ENCODE peak calls at places on chromosome 5, in four cellular contexts. One of them, this sample, is unnamed.

GRCh38 chr5:136679233-136679632 is 313.9 kb upstream of the TRPC7 start:
- DNase-seq in endodermal cell: no peak
- DNase-seq in fibroblast of mammary gland: no peak
- DNase-seq in CD4-positive, alpha-beta T cell: no peak
- DNase-seq in this sample: no peak

GRCh38 chr5:81019748-81020147 is 59.6 kb downstream of the RASGRF2 start:
- DNase-seq in fibroblast of mammary gland: no peak
- DNase-seq in endodermal cell: no peak
- DNase-seq in CD4-positive, alpha-beta T cell: no peak
- DNase-seq in this sample: no peak

GRCh38 chr5:5235685-5236084 is 95.6 kb downstream of the ADAMTS16 start:
- DNase-seq in endodermal cell: no peak
- DNase-seq in fibroblast of mammary gland: no peak
- DNase-seq in CD4-positive, alpha-beta T cell: no peak
- DNase-seq in this sample: no peak

GRCh38 chr5:95900383-95900958 is 61.2 kb downstream of the ELL2 start:
- DNase-seq in CD4-positive, alpha-beta T cell: no peak
- DNase-seq in fibroblast of mammary gland: peak
- DNase-seq in endodermal cell: no peak
- DNase-seq in this sample: peak

GRCh38 chr5:31623249-31623648 is 15.7 kb upstream of the PDZD2 start:
- DNase-seq in CD4-positive, alpha-beta T cell: no peak
- DNase-seq in endodermal cell: no peak
- DNase-seq in fibroblast of mammary gland: no peak
- DNase-seq in this sample: no peak

GRCh38 chr5:24905123-24905522 is 260.3 kb upstream of the CDH10 start:
- DNase-seq in endodermal cell: no peak
- DNase-seq in fibroblast of mammary gland: no peak
- DNase-seq in CD4-positive, alpha-beta T cell: no peak
- DNase-seq in this sample: peak

GRCh38 chr5:174355208-174355612 is 309.7 kb downstream of the NSG2 start:
- DNase-seq in fibroblast of mammary gland: peak
- DNase-seq in endodermal cell: no peak
- DNase-seq in CD4-positive, alpha-beta T cell: no peak
- DNase-seq in this sample: peak

GRCh38 chr5:38601843-38602424 is 45.5 kb upstream of the LIFR start:
- DNase-seq in fibroblast of mammary gland: peak
- DNase-seq in CD4-positive, alpha-beta T cell: no peak
- DNase-seq in endodermal cell: no peak
- DNase-seq in this sample: peak

GRCh38 chr5:160460377-160461049 is 38.9 kb downstream of the PTTG1 start:
- DNase-seq in fibroblast of mammary gland: no peak
- DNase-seq in CD4-positive, alpha-beta T cell: no peak
- DNase-seq in endodermal cell: no peak
- DNase-seq in this sample: no peak

GRCh38 chr5:96537386-96537785 is 104.3 kb upstream of the PCSK1 start:
- DNase-seq in endodermal cell: no peak
- DNase-seq in CD4-positive, alpha-beta T cell: no peak
- DNase-seq in fibroblast of mammary gland: peak
- DNase-seq in this sample: peak

GRCh38 chr5:160960592-160960991 is 108.6 kb upstream of the ATP10B start:
- DNase-seq in CD4-positive, alpha-beta T cell: no peak
- DNase-seq in endodermal cell: no peak
- DNase-seq in fibroblast of mammary gland: no peak
- DNase-seq in this sample: no peak

GRCh38 chr5:180090769-180091546 is 19.4 kb upstream of the RNF130 start:
- DNase-seq in CD4-positive, alpha-beta T cell: no peak
- DNase-seq in endodermal cell: peak
- DNase-seq in fibroblast of mammary gland: peak
- DNase-seq in this sample: peak

GRCh38 chr5:150106669-150107068 is 20.3 kb upstream of the CSF1R start:
- DNase-seq in CD4-positive, alpha-beta T cell: no peak
- DNase-seq in fibroblast of mammary gland: peak
- DNase-seq in endodermal cell: peak
- DNase-seq in this sample: no peak

GRCh38 chr5:78003914-78004313 is 227.8 kb upstream of the TBCA start:
- DNase-seq in fibroblast of mammary gland: peak
- DNase-seq in CD4-positive, alpha-beta T cell: no peak
- DNase-seq in endodermal cell: no peak
- DNase-seq in this sample: no peak

GRCh38 chr5:173240091-173241050 is 5.4 kb upstream of the NKX2-5 start:
- DNase-seq in endodermal cell: peak
- DNase-seq in fibroblast of mammary gland: no peak
- DNase-seq in CD4-positive, alpha-beta T cell: no peak
- DNase-seq in this sample: no peak

GRCh38 chr5:172749076-172749475 is 21.9 kb downstream of the DUSP1 start:
- DNase-seq in endodermal cell: no peak
- DNase-seq in fibroblast of mammary gland: no peak
- DNase-seq in CD4-positive, alpha-beta T cell: no peak
- DNase-seq in this sample: no peak

GRCh38 chr5:10479226-10479721 is 37.6 kb downstream of the ROPN1L start:
- DNase-seq in fibroblast of mammary gland: peak
- DNase-seq in CD4-positive, alpha-beta T cell: no peak
- DNase-seq in endodermal cell: peak
- DNase-seq in this sample: peak

GRCh38 chr5:11596185-11596584 is 308.1 kb downstream of the CTNND2 start:
- DNase-seq in CD4-positive, alpha-beta T cell: no peak
- DNase-seq in endodermal cell: no peak
- DNase-seq in fibroblast of mammary gland: peak
- DNase-seq in this sample: peak

GRCh38 chr5:15787676-15788075 is 287.7 kb downstream of the FBXL7 start:
- DNase-seq in endodermal cell: no peak
- DNase-seq in fibroblast of mammary gland: no peak
- DNase-seq in CD4-positive, alpha-beta T cell: no peak
- DNase-seq in this sample: no peak

GRCh38 chr5:83097582-83098265 is 20.4 kb downstream of the XRCC4 start:
- DNase-seq in endodermal cell: no peak
- DNase-seq in fibroblast of mammary gland: peak
- DNase-seq in CD4-positive, alpha-beta T cell: no peak
- DNase-seq in this sample: peak

GRCh38 chr5:21398511-21398910 is 1410.5 kb upstream of the CDH18 start:
- DNase-seq in CD4-positive, alpha-beta T cell: no peak
- DNase-seq in endodermal cell: no peak
- DNase-seq in fibroblast of mammary gland: no peak
- DNase-seq in this sample: no peak

GRCh38 chr5:179314606-179315355 is 30.5 kb downstream of the ADAMTS2 start:
- DNase-seq in CD4-positive, alpha-beta T cell: no peak
- DNase-seq in fibroblast of mammary gland: peak
- DNase-seq in endodermal cell: no peak
- DNase-seq in this sample: no peak

GRCh38 chr5:74316064-74316586 is 324.4 kb downstream of the ENC1 start:
- DNase-seq in endodermal cell: peak
- DNase-seq in CD4-positive, alpha-beta T cell: no peak
- DNase-seq in fibroblast of mammary gland: peak
- DNase-seq in this sample: peak

GRCh38 chr5:31908396-31908795 is 265.7 kb downstream of the GOLPH3 start:
- DNase-seq in CD4-positive, alpha-beta T cell: no peak
- DNase-seq in fibroblast of mammary gland: no peak
- DNase-seq in endodermal cell: no peak
- DNase-seq in this sample: no peak

GRCh38 chr5:100043475-100043874 is 491.7 kb upstream of the FAM174A start:
- DNase-seq in CD4-positive, alpha-beta T cell: no peak
- DNase-seq in endodermal cell: no peak
- DNase-seq in fibroblast of mammary gland: no peak
- DNase-seq in this sample: no peak

GRCh38 chr5:7745882-7746735 is 104.8 kb downstream of the CFAP90 start:
- DNase-seq in endodermal cell: peak
- DNase-seq in fibroblast of mammary gland: peak
- DNase-seq in CD4-positive, alpha-beta T cell: peak
- DNase-seq in this sample: peak

GRCh38 chr5:161696992-161697391 is 11.5 kb downstream of the GABRA6 start:
- DNase-seq in CD4-positive, alpha-beta T cell: no peak
- DNase-seq in endodermal cell: no peak
- DNase-seq in fibroblast of mammary gland: no peak
- DNase-seq in this sample: no peak

GRCh38 chr5:82100303-82101077 is 128.7 kb downstream of the ATG10 start:
- DNase-seq in endodermal cell: peak
- DNase-seq in CD4-positive, alpha-beta T cell: no peak
- DNase-seq in fibroblast of mammary gland: peak
- DNase-seq in this sample: peak

GRCh38 chr5:135178476-135179155 is 144.6 kb upstream of the PITX1 start:
- DNase-seq in fibroblast of mammary gland: no peak
- DNase-seq in CD4-positive, alpha-beta T cell: no peak
- DNase-seq in endodermal cell: no peak
- DNase-seq in this sample: no peak

GRCh38 chr5:179435181-179435580 is 89.9 kb upstream of the ADAMTS2 start:
- DNase-seq in fibroblast of mammary gland: no peak
- DNase-seq in CD4-positive, alpha-beta T cell: no peak
- DNase-seq in endodermal cell: no peak
- DNase-seq in this sample: no peak

GRCh38 chr5:139468421-139468931 is 2.3 kb upstream of the SMIM33 start:
- DNase-seq in endodermal cell: peak
- DNase-seq in fibroblast of mammary gland: peak
- DNase-seq in CD4-positive, alpha-beta T cell: no peak
- DNase-seq in this sample: no peak

GRCh38 chr5:98767563-98767962 is 5.9 kb upstream of the RGMB start:
- DNase-seq in fibroblast of mammary gland: no peak
- DNase-seq in CD4-positive, alpha-beta T cell: no peak
- DNase-seq in endodermal cell: no peak
- DNase-seq in this sample: peak

GRCh38 chr5:172097356-172097755 is 90.7 kb downstream of the STK10 start:
- DNase-seq in CD4-positive, alpha-beta T cell: no peak
- DNase-seq in fibroblast of mammary gland: no peak
- DNase-seq in endodermal cell: no peak
- DNase-seq in this sample: no peak

GRCh38 chr5:96624631-96625030 is 37.5 kb upstream of the CAST start:
- DNase-seq in fibroblast of mammary gland: no peak
- DNase-seq in CD4-positive, alpha-beta T cell: no peak
- DNase-seq in endodermal cell: no peak
- DNase-seq in this sample: no peak

GRCh38 chr5:170121321-170121720 is 15.6 kb downstream of the FOXI1 start:
- DNase-seq in CD4-positive, alpha-beta T cell: no peak
- DNase-seq in endodermal cell: peak
- DNase-seq in fibroblast of mammary gland: peak
- DNase-seq in this sample: no peak

GRCh38 chr5:178460174-178460573 is 130.0 kb downstream of the COL23A1 start:
- DNase-seq in fibroblast of mammary gland: no peak
- DNase-seq in endodermal cell: peak
- DNase-seq in CD4-positive, alpha-beta T cell: peak
- DNase-seq in this sample: no peak

GRCh38 chr5:172113036-172113435 is 75.0 kb downstream of the STK10 start:
- DNase-seq in CD4-positive, alpha-beta T cell: peak
- DNase-seq in fibroblast of mammary gland: no peak
- DNase-seq in endodermal cell: no peak
- DNase-seq in this sample: peak

GRCh38 chr5:5192681-5193080 is 52.6 kb downstream of the ADAMTS16 start:
- DNase-seq in CD4-positive, alpha-beta T cell: no peak
- DNase-seq in endodermal cell: no peak
- DNase-seq in fibroblast of mammary gland: no peak
- DNase-seq in this sample: no peak

DNA sequence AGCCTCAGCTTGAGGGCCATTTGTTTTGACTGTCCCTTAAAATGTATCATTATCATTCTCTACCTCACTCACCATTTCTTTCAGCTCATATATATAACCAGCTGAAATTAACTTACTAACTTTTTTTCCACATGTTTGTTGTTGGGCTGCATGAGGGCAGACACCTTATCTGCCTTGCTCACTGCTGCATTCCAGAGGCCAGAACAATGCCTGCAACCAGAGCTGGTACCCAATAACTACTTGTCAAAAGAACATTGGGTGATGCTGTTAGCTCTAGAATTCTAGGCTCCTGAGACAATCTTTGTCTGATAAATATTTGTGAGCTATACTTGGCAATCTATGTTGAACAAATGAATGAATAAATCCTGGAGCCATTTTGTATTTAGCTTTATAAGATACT is 68.3 kb downstream of the HTR4 start:
- DNase-seq in fibroblast of mammary gland: no peak
- DNase-seq in CD4-positive, alpha-beta T cell: no peak
- DNase-seq in endodermal cell: peak
- DNase-seq in this sample: no peak
- TF ChIP-seq CTCF in fibroblast of mammary gland: no peak
- TF ChIP-seq CTCF in CD4-positive, alpha-beta T cell: no peak
- TF ChIP-seq CTCF in endodermal cell: peak
- TF ChIP-seq CTCF in this sample: no peak

GRCh38 chr5:109983135-109983534 is 293.4 kb downstream of the MAN2A1 start:
- DNase-seq in endodermal cell: no peak
- DNase-seq in CD4-positive, alpha-beta T cell: no peak
- DNase-seq in fibroblast of mammary gland: peak
- DNase-seq in this sample: no peak
- TF ChIP-seq CTCF in endodermal cell: no peak
- TF ChIP-seq CTCF in CD4-positive, alpha-beta T cell: no peak
- TF ChIP-seq CTCF in fibroblast of mammary gland: no peak
- TF ChIP-seq CTCF in this sample: no peak

GRCh38 chr5:128668921-128669320 is 130.9 kb upstream of the FBN2 start:
- DNase-seq in fibroblast of mammary gland: peak
- DNase-seq in CD4-positive, alpha-beta T cell: no peak
- DNase-seq in endodermal cell: no peak
- DNase-seq in this sample: no peak

GRCh38 chr5:128667751-128668150 is 129.7 kb upstream of the FBN2 start:
- DNase-seq in fibroblast of mammary gland: peak
- DNase-seq in CD4-positive, alpha-beta T cell: no peak
- DNase-seq in endodermal cell: no peak
- DNase-seq in this sample: no peak

GRCh38 chr5:128665747-128666355 is 127.8 kb upstream of the FBN2 start:
- DNase-seq in CD4-positive, alpha-beta T cell: no peak
- DNase-seq in fibroblast of mammary gland: no peak
- DNase-seq in endodermal cell: no peak
- DNase-seq in this sample: no peak

GRCh38 chr5:128669803-128670202 is 131.8 kb upstream of the FBN2 start:
- DNase-seq in fibroblast of mammary gland: peak
- DNase-seq in endodermal cell: no peak
- DNase-seq in CD4-positive, alpha-beta T cell: no peak
- DNase-seq in this sample: no peak

DNA sequence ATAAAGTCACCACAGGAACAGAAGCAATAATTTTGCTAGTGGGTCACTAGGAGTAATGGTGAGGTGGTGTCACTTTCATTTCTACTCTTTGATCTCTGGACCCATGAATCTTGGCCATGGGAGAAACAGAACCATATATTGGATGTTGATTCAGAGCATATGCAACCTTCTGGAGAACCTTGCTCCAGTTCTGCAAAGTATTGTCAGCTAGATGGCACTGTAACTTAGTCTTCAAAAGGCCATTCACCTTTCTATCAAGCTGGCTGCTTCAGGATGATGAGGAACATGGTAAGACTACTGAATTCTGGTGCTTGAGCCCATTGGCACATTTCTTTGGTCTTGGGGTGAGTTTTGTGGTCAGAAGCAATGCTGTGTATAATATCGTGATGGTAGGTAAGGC is 129.1 kb upstream of the FBN2 start:
- DNase-seq in CD4-positive, alpha-beta T cell: no peak
- DNase-seq in fibroblast of mammary gland: no peak
- DNase-seq in endodermal cell: no peak
- DNase-seq in this sample: no peak
- TF ChIP-seq CTCF in CD4-positive, alpha-beta T cell: no peak
- TF ChIP-seq CTCF in fibroblast of mammary gland: no peak
- TF ChIP-seq CTCF in endodermal cell: peak
- TF ChIP-seq CTCF in this sample: peak

DNA sequence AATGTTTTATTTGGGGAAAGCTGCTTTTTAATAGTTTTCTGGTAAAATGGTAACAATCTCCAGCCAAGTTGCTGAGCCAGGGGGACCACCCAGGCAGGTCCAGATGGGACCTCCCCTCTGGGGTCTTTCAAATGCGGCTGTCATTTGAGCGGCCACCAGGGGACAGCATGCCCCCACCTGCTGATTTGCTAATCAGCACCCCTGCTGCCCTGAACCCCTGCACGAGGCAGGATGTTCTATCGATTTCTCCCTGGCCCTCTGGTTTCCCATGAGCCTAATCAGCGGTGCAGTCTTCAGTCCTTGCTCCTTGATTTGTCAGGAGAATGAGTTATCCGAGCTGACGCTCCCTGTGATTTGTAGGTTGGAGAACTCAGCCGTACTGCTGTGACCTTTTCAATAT is 247.0 kb downstream of the FSTL4 start:
- DNase-seq in fibroblast of mammary gland: no peak
- DNase-seq in endodermal cell: peak
- DNase-seq in CD4-positive, alpha-beta T cell: no peak
- DNase-seq in this sample: no peak
- TF ChIP-seq CTCF in fibroblast of mammary gland: peak
- TF ChIP-seq CTCF in endodermal cell: peak
- TF ChIP-seq CTCF in CD4-positive, alpha-beta T cell: no peak
- TF ChIP-seq CTCF in this sample: peak

This sample was measured in astrocyte of the spinal cord.